ENCODE peak calls at places on chromosomes 12 and 14, in seven cellular contexts. One of them, this sample, is unnamed.

GRCh38 chr12:46830731-46831334 is 5.0 kb upstream of the SLC38A4 start:
- DNase-seq in AG10803: no peak
- DNase-seq in kidney epithelial cell: no peak
- DNase-seq in GM12865: no peak
- DNase-seq in IMR-90: no peak
- DNase-seq in mucosa of descending colon: peak; percentile 49
- DNase-seq in cardiac muscle cell: peak; percentile 4
- DNase-seq in this sample: no peak

GRCh38 chr12:16515666-16516065 is 90.3 kb downstream of the LMO3 start:
- DNase-seq in AG10803: peak; percentile 28
- DNase-seq in kidney epithelial cell: no peak
- DNase-seq in GM12865: no peak
- DNase-seq in IMR-90: peak; percentile 66
- DNase-seq in mucosa of descending colon: no peak
- DNase-seq in cardiac muscle cell: peak; percentile 77
- DNase-seq in this sample: no peak

GRCh38 chr12:30953257-30953656 is 26.7 kb downstream of the TSPAN11 start:
- DNase-seq in AG10803: no peak
- DNase-seq in kidney epithelial cell: no peak
- DNase-seq in GM12865: peak; percentile 26
- DNase-seq in IMR-90: no peak
- DNase-seq in mucosa of descending colon: no peak
- DNase-seq in cardiac muscle cell: no peak
- DNase-seq in this sample: no peak

GRCh38 chr12:10361084-10361483 is 28.8 kb downstream of the KLRK1 start:
- DNase-seq in AG10803: no peak
- DNase-seq in kidney epithelial cell: no peak
- DNase-seq in GM12865: no peak
- DNase-seq in IMR-90: no peak
- DNase-seq in mucosa of descending colon: no peak
- DNase-seq in cardiac muscle cell: peak; percentile 68
- DNase-seq in this sample: no peak

GRCh38 chr14:29235991-29236390 is 469.4 kb downstream of the FOXG1 start:
- DNase-seq in AG10803: no peak
- DNase-seq in kidney epithelial cell: no peak
- DNase-seq in GM12865: no peak
- DNase-seq in IMR-90: peak; percentile 45
- DNase-seq in mucosa of descending colon: no peak
- DNase-seq in cardiac muscle cell: peak; percentile 15
- DNase-seq in this sample: no peak

GRCh38 chr14:66509874-66510273 is 1.9 kb downstream of the GPHN start:
- DNase-seq in AG10803: no peak
- DNase-seq in kidney epithelial cell: no peak
- DNase-seq in GM12865: no peak
- DNase-seq in IMR-90: no peak
- DNase-seq in mucosa of descending colon: no peak
- DNase-seq in cardiac muscle cell: peak; percentile 8
- DNase-seq in this sample: no peak

GRCh38 chr14:76880432-76880831 is 54.2 kb downstream of the LRRC74A start:
- DNase-seq in AG10803: no peak
- DNase-seq in kidney epithelial cell: no peak
- DNase-seq in GM12865: no peak
- DNase-seq in IMR-90: no peak
- DNase-seq in mucosa of descending colon: no peak
- DNase-seq in cardiac muscle cell: no peak
- DNase-seq in this sample: no peak

GRCh38 chr12:72273851-72274284 is 1.7 kb downstream of the TRHDE start:
- DNase-seq in AG10803: no peak
- DNase-seq in kidney epithelial cell: no peak
- DNase-seq in GM12865: no peak
- DNase-seq in IMR-90: no peak
- DNase-seq in mucosa of descending colon: no peak
- DNase-seq in cardiac muscle cell: no peak
- DNase-seq in this sample: no peak

DNA sequence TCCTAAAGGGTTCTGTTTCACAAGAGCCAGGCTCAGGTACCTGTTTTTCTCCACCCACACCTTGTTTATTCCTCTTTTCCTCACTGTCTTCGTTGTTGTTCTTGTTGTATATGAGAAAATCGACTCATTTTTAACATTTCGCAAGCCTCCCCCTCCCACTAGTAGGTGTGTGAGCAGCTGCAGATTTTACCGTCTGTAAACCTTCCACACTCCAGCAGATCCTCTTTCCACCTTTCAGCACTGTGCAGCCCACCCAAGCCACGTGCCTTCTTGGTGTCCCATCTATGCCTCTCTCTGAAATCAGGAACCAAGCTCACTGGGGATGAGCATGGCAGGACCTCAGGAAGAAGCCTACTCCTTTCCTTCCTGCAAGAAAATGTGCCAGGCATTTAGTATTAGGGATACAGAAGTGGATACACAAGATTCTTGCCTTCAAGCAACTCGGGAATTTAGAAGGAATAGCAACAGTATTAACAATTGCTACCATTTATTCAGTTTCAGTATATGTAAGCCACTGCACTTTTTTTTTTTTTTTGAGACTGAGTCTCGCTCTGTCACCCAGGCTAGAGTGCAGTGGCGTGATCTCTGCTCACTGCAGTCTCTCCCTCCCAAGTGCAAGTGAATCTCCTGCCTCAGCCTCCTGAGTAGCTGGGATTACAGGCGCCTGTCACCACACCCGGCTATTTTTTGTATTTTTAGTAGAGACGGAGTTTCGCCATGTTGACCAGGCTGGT is 113.6 kb downstream of the CHST11 start:
- DNase-seq in AG10803: no peak
- DNase-seq in kidney epithelial cell: no peak
- DNase-seq in GM12865: peak; percentile 28
- DNase-seq in IMR-90: no peak
- DNase-seq in mucosa of descending colon: no peak
- DNase-seq in cardiac muscle cell: no peak
- DNase-seq in this sample: no peak
- H3K4me3 ChIP-seq in AG10803: no peak overlapping the region
- H3K4me3 ChIP-seq in kidney epithelial cell: no peak overlapping the region
- H3K4me3 ChIP-seq in GM12865: peak overlapping the region; percentile 6
- H3K4me3 ChIP-seq in IMR-90: no peak overlapping the region
- H3K4me3 ChIP-seq in mucosa of descending colon: no peak overlapping the region
- H3K4me3 ChIP-seq in cardiac muscle cell: no peak overlapping the region
- H3K4me3 ChIP-seq in this sample: no peak overlapping the region

GRCh38 chr12:105278043-105278697 is 42.2 kb upstream of the APPL2 start:
- DNase-seq in AG10803: peak; percentile 54
- DNase-seq in kidney epithelial cell: no peak
- DNase-seq in GM12865: peak; percentile 9
- DNase-seq in IMR-90: peak; percentile 25
- DNase-seq in mucosa of descending colon: no peak
- DNase-seq in cardiac muscle cell: peak; percentile 22
- DNase-seq in this sample: no peak
- TF ChIP-seq CTCF in AG10803: peak; percentile 49
- TF ChIP-seq CTCF in kidney epithelial cell: no peak
- TF ChIP-seq CTCF in GM12865: no peak
- TF ChIP-seq CTCF in IMR-90: peak; percentile 32
- TF ChIP-seq CTCF in mucosa of descending colon: no peak
- TF ChIP-seq CTCF in cardiac muscle cell: peak; percentile 9
- TF ChIP-seq CTCF in this sample: peak; percentile 31

DNA sequence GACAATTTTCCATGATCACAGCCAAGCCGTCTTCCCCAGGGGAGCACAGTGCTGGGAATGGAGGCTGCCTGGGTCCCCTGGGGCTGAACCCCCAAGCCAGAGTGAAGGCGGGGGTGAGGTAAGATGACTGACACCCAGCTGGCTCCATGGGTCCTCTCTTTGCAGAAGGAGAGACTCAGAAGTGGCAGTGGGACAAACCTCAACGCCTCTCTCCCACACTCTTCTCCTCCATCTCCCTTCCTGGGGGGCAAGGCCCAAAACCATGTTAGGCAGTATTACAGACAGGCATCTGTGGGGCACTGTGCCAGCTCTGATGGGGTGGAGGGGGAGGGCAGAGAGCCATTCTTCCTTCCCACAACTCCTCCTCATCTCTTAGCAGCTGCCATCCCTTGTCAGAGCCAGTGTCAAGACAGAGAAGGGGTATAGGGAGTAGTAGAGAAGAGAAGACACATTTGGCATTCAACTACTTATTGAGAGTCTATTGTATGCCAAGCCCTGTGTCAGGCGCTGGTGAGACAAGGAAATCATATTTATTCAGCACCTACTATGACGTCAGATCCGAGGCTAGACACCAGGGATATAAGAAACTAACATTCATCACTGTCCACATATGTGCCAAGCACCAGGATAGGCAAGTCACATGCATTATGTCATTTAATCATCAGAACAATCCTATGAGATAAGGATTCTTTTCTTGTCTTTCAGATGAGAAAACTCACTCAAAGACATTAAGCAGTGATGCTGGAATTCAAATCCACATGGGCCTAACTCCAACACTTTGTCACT is 3.5 kb downstream of the ITGA7 start:
- DNase-seq in AG10803: no peak
- DNase-seq in kidney epithelial cell: no peak
- DNase-seq in GM12865: no peak
- DNase-seq in IMR-90: peak; percentile 35
- DNase-seq in mucosa of descending colon: peak; percentile 25
- DNase-seq in cardiac muscle cell: peak; percentile 57
- DNase-seq in this sample: no peak
- H3K4me3 ChIP-seq in AG10803: no peak overlapping the region
- H3K4me3 ChIP-seq in kidney epithelial cell: no peak overlapping the region
- H3K4me3 ChIP-seq in GM12865: no peak overlapping the region
- H3K4me3 ChIP-seq in IMR-90: no peak overlapping the region
- H3K4me3 ChIP-seq in mucosa of descending colon: no peak overlapping the region
- H3K4me3 ChIP-seq in cardiac muscle cell: no peak overlapping the region
- H3K4me3 ChIP-seq in this sample: no peak overlapping the region

DNA sequence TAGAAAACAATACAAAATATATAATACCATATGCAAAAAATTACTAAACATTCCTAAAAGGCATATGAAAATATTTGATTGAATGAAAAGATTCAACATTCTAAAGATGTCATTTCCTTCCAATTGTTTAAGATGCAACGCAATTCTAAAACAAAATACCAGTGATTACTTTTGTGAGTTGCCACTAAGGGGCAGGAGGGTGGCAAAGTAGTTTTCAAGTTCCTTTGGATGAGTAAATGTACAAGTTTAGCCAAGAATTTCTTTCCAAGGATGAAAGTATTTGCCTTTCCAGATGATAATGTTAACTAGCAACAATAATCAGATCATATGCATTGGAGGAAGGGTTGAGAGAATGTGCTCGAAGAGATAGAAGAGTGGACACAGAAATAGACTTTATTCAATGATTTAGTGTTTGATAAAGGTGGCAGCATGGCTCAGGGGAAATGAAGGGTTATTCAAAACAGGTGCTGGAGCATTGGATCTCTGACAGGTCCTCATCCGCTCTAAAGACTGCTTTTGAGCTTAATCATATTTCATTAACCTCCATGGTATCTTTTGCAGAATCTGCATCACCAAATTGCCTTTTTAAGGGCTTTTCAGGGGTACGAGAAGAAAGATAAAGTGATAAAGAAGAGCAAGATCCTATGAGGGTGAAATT is 678.5 kb upstream of the TBX3 start:
- DNase-seq in AG10803: peak; percentile 60
- DNase-seq in kidney epithelial cell: no peak
- DNase-seq in GM12865: no peak
- DNase-seq in IMR-90: peak; percentile 28
- DNase-seq in mucosa of descending colon: no peak
- DNase-seq in cardiac muscle cell: no peak
- DNase-seq in this sample: no peak
- TF ChIP-seq CTCF in AG10803: peak; percentile 58
- TF ChIP-seq CTCF in kidney epithelial cell: no peak
- TF ChIP-seq CTCF in GM12865: no peak
- TF ChIP-seq CTCF in IMR-90: peak; percentile 28
- TF ChIP-seq CTCF in mucosa of descending colon: no peak
- TF ChIP-seq CTCF in cardiac muscle cell: no peak
- TF ChIP-seq CTCF in this sample: peak; percentile 20